ENCODE peak calls at places on chromosomes 4 and X, in five cellular contexts. K is DMS153, B is activated B cell treated with CpG ODN at 0.5 μM for 24 hours, E is A172, H is WTC11. F is an unnamed sample.
A peak's percentile ranks its signal among the peaks of the same experiment; 100 is the strongest.

GRCh38 chrX:8036914-8037313 is 109.7 kb upstream of the PNPLA4 start:
- DNase-seq in K (peak; percentile 58), B (no peak), E (no peak), H (no peak), F (no peak)

GRCh38 chr4:35252866-35253265 is 991.4 kb downstream of the ARAP2 start:
- DNase-seq in K (no peak), B (no peak), E (peak; percentile 9), H (no peak), F (no peak)

GRCh38 chrX:54248309-54248708 is 65.3 kb upstream of the FAM120C start:
- DNase-seq in K (peak; percentile 12), B (no peak), E (peak; percentile 31), H (no peak), F (peak; percentile 18)

GRCh38 chr4:80026080-80026479 is 46.9 kb downstream of the ANTXR2 start:
- DNase-seq in K (no peak), B (no peak), E (no peak), H (no peak), F (no peak)

GRCh38 chr4:155984398-155984797 is 30.7 kb upstream of the CTSO start:
- DNase-seq in K (no peak), B (no peak), E (no peak), H (no peak), F (no peak)

GRCh38 chr4:140982613-140983340 is 150.5 kb downstream of the RNF150 start:
- DNase-seq in K (no peak), B (no peak), E (no peak), H (no peak), F (no peak)

GRCh38 chr4:82042042-82042441 is 331.7 kb downstream of the HNRNPD start:
- DNase-seq in K (no peak), B (no peak), E (no peak), H (no peak), F (no peak)

GRCh38 chr4:61853041-61853440 is 652.9 kb downstream of the ADGRL3 start:
- DNase-seq in K (no peak), B (no peak), E (no peak), H (peak; percentile 63), F (no peak)